ENCODE peak calls at places on chromosomes 1 and 21, in seven cellular contexts. One of them, this sample, is unnamed.

GRCh38 chr1:34759472-34760357 is at the start of gene GJB4:
- DNase-seq in lower lobe of right lung: no peak
- DNase-seq in DND-41: no peak
- DNase-seq in mucosa of descending colon: no peak
- DNase-seq in tibial nerve: no peak
- DNase-seq in esophagus muscularis mucosa: no peak
- DNase-seq in CD8-positive, alpha-beta T cell: no peak
- DNase-seq in this sample: no peak

GRCh38 chr1:234529661-234530237 is 50.8 kb upstream of the TARBP1 start:
- DNase-seq in lower lobe of right lung: no peak
- DNase-seq in esophagus muscularis mucosa: no peak
- DNase-seq in CD8-positive, alpha-beta T cell: no peak
- DNase-seq in tibial nerve: no peak
- DNase-seq in mucosa of descending colon: no peak
- DNase-seq in DND-41: peak; percentile 58
- DNase-seq in this sample: no peak

GRCh38 chr1:183711691-183712401 is 58.7 kb upstream of the APOBEC4 start:
- DNase-seq in lower lobe of right lung: no peak
- DNase-seq in DND-41: no peak
- DNase-seq in tibial nerve: no peak
- DNase-seq in mucosa of descending colon: no peak
- DNase-seq in CD8-positive, alpha-beta T cell: no peak
- DNase-seq in esophagus muscularis mucosa: no peak
- DNase-seq in this sample: no peak

GRCh38 chr1:5637171-5637570 is 355.1 kb downstream of the NPHP4 start:
- DNase-seq in CD8-positive, alpha-beta T cell: no peak
- DNase-seq in lower lobe of right lung: no peak
- DNase-seq in tibial nerve: peak; percentile 43
- DNase-seq in DND-41: peak; percentile 27
- DNase-seq in mucosa of descending colon: peak; percentile 61
- DNase-seq in esophagus muscularis mucosa: no peak
- DNase-seq in this sample: no peak

GRCh38 chr1:231724876-231725647 is 98.5 kb downstream of the DISC1 start:
- DNase-seq in mucosa of descending colon: no peak
- DNase-seq in CD8-positive, alpha-beta T cell: no peak
- DNase-seq in lower lobe of right lung: peak; percentile 44
- DNase-seq in esophagus muscularis mucosa: peak; percentile 89
- DNase-seq in tibial nerve: no peak
- DNase-seq in DND-41: peak; percentile 41
- DNase-seq in this sample: peak; percentile 65

GRCh38 chr1:186188004-186188539 is 187.0 kb downstream of the TPR start:
- DNase-seq in lower lobe of right lung: no peak
- DNase-seq in esophagus muscularis mucosa: no peak
- DNase-seq in CD8-positive, alpha-beta T cell: no peak
- DNase-seq in tibial nerve: no peak
- DNase-seq in DND-41: no peak
- DNase-seq in mucosa of descending colon: no peak
- DNase-seq in this sample: no peak

GRCh38 chr1:182770193-182770592 is 19.4 kb upstream of the NPL start:
- DNase-seq in tibial nerve: no peak
- DNase-seq in CD8-positive, alpha-beta T cell: no peak
- DNase-seq in lower lobe of right lung: no peak
- DNase-seq in mucosa of descending colon: no peak
- DNase-seq in esophagus muscularis mucosa: no peak
- DNase-seq in DND-41: no peak
- DNase-seq in this sample: no peak

GRCh38 chr1:109950033-109950432 is 34.5 kb upstream of the AHCYL1 start:
- DNase-seq in esophagus muscularis mucosa: no peak
- DNase-seq in lower lobe of right lung: no peak
- DNase-seq in tibial nerve: no peak
- DNase-seq in DND-41: no peak
- DNase-seq in mucosa of descending colon: no peak
- DNase-seq in CD8-positive, alpha-beta T cell: no peak
- DNase-seq in this sample: no peak

GRCh38 chr1:8169364-8170058 is 143.4 kb upstream of the ERRFI1 start:
- DNase-seq in esophagus muscularis mucosa: no peak
- DNase-seq in DND-41: peak; percentile 71
- DNase-seq in lower lobe of right lung: no peak
- DNase-seq in mucosa of descending colon: no peak
- DNase-seq in tibial nerve: peak; percentile 67
- DNase-seq in CD8-positive, alpha-beta T cell: no peak
- DNase-seq in this sample: peak; percentile 82

GRCh38 chr1:209600541-209600940 is 17.0 kb downstream of the CAMK1G start:
- DNase-seq in DND-41: no peak
- DNase-seq in CD8-positive, alpha-beta T cell: no peak
- DNase-seq in lower lobe of right lung: no peak
- DNase-seq in tibial nerve: no peak
- DNase-seq in esophagus muscularis mucosa: no peak
- DNase-seq in mucosa of descending colon: no peak
- DNase-seq in this sample: no peak

GRCh38 chr1:29269356-29269755 is 33.0 kb downstream of the PTPRU start:
- DNase-seq in mucosa of descending colon: peak; percentile 30
- DNase-seq in DND-41: no peak
- DNase-seq in tibial nerve: no peak
- DNase-seq in esophagus muscularis mucosa: no peak
- DNase-seq in CD8-positive, alpha-beta T cell: no peak
- DNase-seq in lower lobe of right lung: peak; percentile 32
- DNase-seq in this sample: no peak

GRCh38 chr1:240803151-240803550 is 191.2 kb upstream of the GREM2 start:
- DNase-seq in DND-41: no peak
- DNase-seq in tibial nerve: no peak
- DNase-seq in lower lobe of right lung: no peak
- DNase-seq in CD8-positive, alpha-beta T cell: no peak
- DNase-seq in mucosa of descending colon: no peak
- DNase-seq in esophagus muscularis mucosa: no peak
- DNase-seq in this sample: no peak

GRCh38 chr1:178362784-178363183 is 134.0 kb downstream of the CLEC20A start:
- DNase-seq in CD8-positive, alpha-beta T cell: no peak
- DNase-seq in mucosa of descending colon: no peak
- DNase-seq in DND-41: no peak
- DNase-seq in lower lobe of right lung: no peak
- DNase-seq in esophagus muscularis mucosa: no peak
- DNase-seq in tibial nerve: no peak
- DNase-seq in this sample: no peak

GRCh38 chr1:78678324-78678723 is 28.7 kb downstream of the IFI44 start:
- DNase-seq in mucosa of descending colon: no peak
- DNase-seq in DND-41: peak; percentile 31
- DNase-seq in tibial nerve: no peak
- DNase-seq in CD8-positive, alpha-beta T cell: no peak
- DNase-seq in lower lobe of right lung: no peak
- DNase-seq in esophagus muscularis mucosa: no peak
- DNase-seq in this sample: no peak

GRCh38 chr21:43195131-43196021 is 26.6 kb downstream of the CRYAA start:
- DNase-seq in tibial nerve: peak; percentile 10
- DNase-seq in DND-41: no peak
- DNase-seq in mucosa of descending colon: peak; percentile 24
- DNase-seq in lower lobe of right lung: no peak
- DNase-seq in esophagus muscularis mucosa: no peak
- DNase-seq in CD8-positive, alpha-beta T cell: no peak
- DNase-seq in this sample: no peak

GRCh38 chr21:45333583-45334121 is 46.0 kb upstream of the POFUT2 start:
- DNase-seq in tibial nerve: no peak
- DNase-seq in CD8-positive, alpha-beta T cell: no peak
- DNase-seq in mucosa of descending colon: no peak
- DNase-seq in DND-41: no peak
- DNase-seq in lower lobe of right lung: peak; percentile 15
- DNase-seq in esophagus muscularis mucosa: no peak
- DNase-seq in this sample: no peak

GRCh38 chr1:38667626-38668025 is 191.9 kb downstream of the RRAGC start:
- DNase-seq in DND-41: no peak
- DNase-seq in tibial nerve: no peak
- DNase-seq in CD8-positive, alpha-beta T cell: no peak
- DNase-seq in esophagus muscularis mucosa: peak; percentile 64
- DNase-seq in mucosa of descending colon: no peak
- DNase-seq in lower lobe of right lung: no peak
- DNase-seq in this sample: no peak

GRCh38 chr1:43908858-43909257 is 24.7 kb upstream of the ARTN start:
- DNase-seq in mucosa of descending colon: no peak
- DNase-seq in DND-41: no peak
- DNase-seq in lower lobe of right lung: no peak
- DNase-seq in CD8-positive, alpha-beta T cell: no peak
- DNase-seq in tibial nerve: no peak
- DNase-seq in esophagus muscularis mucosa: no peak
- DNase-seq in this sample: no peak

GRCh38 chr1:10398278-10398733 is 558 bp upstream of the PGD start:
- DNase-seq in CD8-positive, alpha-beta T cell: no peak
- DNase-seq in esophagus muscularis mucosa: no peak
- DNase-seq in DND-41: no peak
- DNase-seq in tibial nerve: peak; percentile 13
- DNase-seq in lower lobe of right lung: no peak
- DNase-seq in mucosa of descending colon: no peak
- DNase-seq in this sample: no peak

GRCh38 chr1:170360601-170361000 is 171.4 kb upstream of the GORAB start:
- DNase-seq in CD8-positive, alpha-beta T cell: no peak
- DNase-seq in lower lobe of right lung: no peak
- DNase-seq in tibial nerve: no peak
- DNase-seq in esophagus muscularis mucosa: no peak
- DNase-seq in mucosa of descending colon: no peak
- DNase-seq in DND-41: no peak
- DNase-seq in this sample: no peak

GRCh38 chr1:44778705-44779576 is 3.6 kb downstream of the RPS8 start:
- DNase-seq in lower lobe of right lung: no peak
- DNase-seq in esophagus muscularis mucosa: no peak
- DNase-seq in CD8-positive, alpha-beta T cell: no peak
- DNase-seq in tibial nerve: no peak
- DNase-seq in mucosa of descending colon: no peak
- DNase-seq in DND-41: no peak
- DNase-seq in this sample: no peak

GRCh38 chr21:29149771-29150425 is 19.5 kb downstream of the MAP3K7CL start:
- DNase-seq in esophagus muscularis mucosa: no peak
- DNase-seq in lower lobe of right lung: no peak
- DNase-seq in DND-41: no peak
- DNase-seq in tibial nerve: no peak
- DNase-seq in CD8-positive, alpha-beta T cell: no peak
- DNase-seq in mucosa of descending colon: no peak
- DNase-seq in this sample: no peak

GRCh38 chr1:3923378-3924185 is 23.5 kb upstream of the C1orf174 start:
- DNase-seq in mucosa of descending colon: no peak
- DNase-seq in DND-41: no peak
- DNase-seq in tibial nerve: no peak
- DNase-seq in lower lobe of right lung: peak; percentile 30
- DNase-seq in CD8-positive, alpha-beta T cell: no peak
- DNase-seq in esophagus muscularis mucosa: no peak
- DNase-seq in this sample: no peak

GRCh38 chr1:235408503-235408960 is 41.3 kb downstream of the TBCE start:
- DNase-seq in CD8-positive, alpha-beta T cell: no peak
- DNase-seq in esophagus muscularis mucosa: no peak
- DNase-seq in DND-41: no peak
- DNase-seq in lower lobe of right lung: no peak
- DNase-seq in mucosa of descending colon: no peak
- DNase-seq in tibial nerve: no peak
- DNase-seq in this sample: no peak

GRCh38 chr1:246971969-246972368 is 35.9 kb downstream of the ZNF695 start:
- DNase-seq in esophagus muscularis mucosa: no peak
- DNase-seq in DND-41: no peak
- DNase-seq in lower lobe of right lung: no peak
- DNase-seq in mucosa of descending colon: no peak
- DNase-seq in tibial nerve: no peak
- DNase-seq in CD8-positive, alpha-beta T cell: no peak
- DNase-seq in this sample: no peak

DNA sequence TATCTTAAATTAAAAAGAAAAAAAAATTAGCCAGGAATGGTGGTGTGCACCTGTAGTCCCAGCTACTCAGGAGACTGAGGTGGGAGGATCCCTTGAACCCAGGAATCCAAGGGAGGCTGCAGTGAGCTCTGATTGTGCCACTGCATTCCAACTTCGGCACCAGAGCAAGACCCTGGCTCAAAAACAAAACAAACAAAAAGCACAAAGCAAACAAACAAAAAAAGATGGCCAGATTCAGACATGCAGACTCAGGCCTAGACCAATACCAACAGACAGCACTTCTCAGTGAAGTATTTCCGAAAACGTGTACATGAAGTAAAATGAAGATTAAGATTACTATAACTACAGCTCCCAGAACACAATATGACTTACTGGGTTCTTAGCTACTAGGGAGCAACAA is 10.6 kb downstream of the SLC35D1 start:
- DNase-seq in DND-41: no peak
- DNase-seq in lower lobe of right lung: no peak
- DNase-seq in CD8-positive, alpha-beta T cell: no peak
- DNase-seq in esophagus muscularis mucosa: no peak
- DNase-seq in mucosa of descending colon: no peak
- DNase-seq in tibial nerve: no peak
- DNase-seq in this sample: no peak
- H3K36me3 ChIP-seq in DND-41: peaks cover 91% of the 10 kb centered on the region
- H3K36me3 ChIP-seq in lower lobe of right lung: peaks cover 90% of the 10 kb centered on the region
- H3K36me3 ChIP-seq in CD8-positive, alpha-beta T cell: peaks cover 15% of the 10 kb centered on the region
- H3K36me3 ChIP-seq in esophagus muscularis mucosa: peaks cover 77% of the 10 kb centered on the region
- H3K36me3 ChIP-seq in mucosa of descending colon: no peaks in the 10 kb centered on the region
- H3K36me3 ChIP-seq in tibial nerve: peaks cover 8% of the 10 kb centered on the region
- H3K36me3 ChIP-seq in this sample: no peaks in the 10 kb centered on the region

GRCh38 chr21:27704567-27705166 is 737.8 kb upstream of the ADAMTS5 start:
- DNase-seq in mucosa of descending colon: no peak
- DNase-seq in lower lobe of right lung: no peak
- DNase-seq in esophagus muscularis mucosa: no peak
- DNase-seq in DND-41: no peak
- DNase-seq in tibial nerve: no peak
- DNase-seq in CD8-positive, alpha-beta T cell: no peak
- DNase-seq in this sample: no peak
- TF ChIP-seq CTCF in mucosa of descending colon: no peak
- TF ChIP-seq CTCF in lower lobe of right lung: no peak
- TF ChIP-seq CTCF in esophagus muscularis mucosa: no peak
- TF ChIP-seq CTCF in DND-41: no peak
- TF ChIP-seq CTCF in tibial nerve: no peak
- TF ChIP-seq CTCF in CD8-positive, alpha-beta T cell: no peak
- TF ChIP-seq CTCF in this sample: no peak

GRCh38 chr1:111904478-111905218 is 84.8 kb downstream of the KCND3 start:
- DNase-seq in esophagus muscularis mucosa: no peak
- DNase-seq in CD8-positive, alpha-beta T cell: no peak
- DNase-seq in DND-41: no peak
- DNase-seq in lower lobe of right lung: no peak
- DNase-seq in mucosa of descending colon: no peak
- DNase-seq in tibial nerve: no peak
- DNase-seq in this sample: no peak

GRCh38 chr1:111903148-111903857 is 86.2 kb downstream of the KCND3 start:
- DNase-seq in esophagus muscularis mucosa: no peak
- DNase-seq in tibial nerve: no peak
- DNase-seq in lower lobe of right lung: no peak
- DNase-seq in CD8-positive, alpha-beta T cell: no peak
- DNase-seq in mucosa of descending colon: no peak
- DNase-seq in DND-41: no peak
- DNase-seq in this sample: no peak

GRCh38 chr1:111906816-111907215 is 82.7 kb downstream of the KCND3 start:
- DNase-seq in DND-41: no peak
- DNase-seq in tibial nerve: no peak
- DNase-seq in CD8-positive, alpha-beta T cell: no peak
- DNase-seq in lower lobe of right lung: no peak
- DNase-seq in mucosa of descending colon: no peak
- DNase-seq in esophagus muscularis mucosa: no peak
- DNase-seq in this sample: no peak

GRCh38 chr1:111906111-111906510 is 83.4 kb downstream of the KCND3 start:
- DNase-seq in tibial nerve: no peak
- DNase-seq in DND-41: no peak
- DNase-seq in CD8-positive, alpha-beta T cell: no peak
- DNase-seq in lower lobe of right lung: no peak
- DNase-seq in esophagus muscularis mucosa: no peak
- DNase-seq in mucosa of descending colon: no peak
- DNase-seq in this sample: no peak

GRCh38 chr1:111903858-111904449 is 85.5 kb downstream of the KCND3 start:
- DNase-seq in esophagus muscularis mucosa: no peak
- DNase-seq in DND-41: no peak
- DNase-seq in CD8-positive, alpha-beta T cell: no peak
- DNase-seq in mucosa of descending colon: no peak
- DNase-seq in tibial nerve: no peak
- DNase-seq in lower lobe of right lung: no peak
- DNase-seq in this sample: no peak
- H3K4me1 ChIP-seq in esophagus muscularis mucosa: peaks cover 35% of the 10 kb centered on the region
- H3K4me1 ChIP-seq in DND-41: no peaks in the 10 kb centered on the region
- H3K4me1 ChIP-seq in CD8-positive, alpha-beta T cell: no peaks in the 10 kb centered on the region
- H3K4me1 ChIP-seq in mucosa of descending colon: no peaks in the 10 kb centered on the region
- H3K4me1 ChIP-seq in tibial nerve: no peaks in the 10 kb centered on the region
- H3K4me1 ChIP-seq in lower lobe of right lung: no peaks in the 10 kb centered on the region
- H3K4me1 ChIP-seq in this sample: no peaks in the 10 kb centered on the region

GRCh38 chr1:24999426-24999825 is 69.3 kb upstream of the RUNX3 start:
- DNase-seq in mucosa of descending colon: no peak
- DNase-seq in esophagus muscularis mucosa: no peak
- DNase-seq in DND-41: no peak
- DNase-seq in tibial nerve: no peak
- DNase-seq in CD8-positive, alpha-beta T cell: no peak
- DNase-seq in lower lobe of right lung: no peak
- DNase-seq in this sample: no peak
- H3K36me3 ChIP-seq in mucosa of descending colon: no peaks in the 10 kb centered on the region
- H3K36me3 ChIP-seq in esophagus muscularis mucosa: no peaks in the 10 kb centered on the region
- H3K36me3 ChIP-seq in DND-41: no peaks in the 10 kb centered on the region
- H3K36me3 ChIP-seq in tibial nerve: no peaks in the 10 kb centered on the region
- H3K36me3 ChIP-seq in CD8-positive, alpha-beta T cell: no peaks in the 10 kb centered on the region
- H3K36me3 ChIP-seq in lower lobe of right lung: no peaks in the 10 kb centered on the region
- H3K36me3 ChIP-seq in this sample: no peaks in the 10 kb centered on the region

This sample was measured in Caco-2.